ENCODE peak calls at places on chromosomes 5 and 9, in five cellular contexts. One of them, this sample, is unnamed.

GRCh38 chr9:120892748-120893584 is 16.0 kb upstream of the PHF19 start:
- DNase-seq in K562: peak; percentile 31
- DNase-seq in H1: no peak
- DNase-seq in A549: no peak
- DNase-seq in HepG2: no peak
- DNase-seq in this sample: peak; percentile 94

GRCh38 chr5:142894749-142895148 is 124.6 kb downstream of the ARHGAP26 start:
- DNase-seq in HepG2: peak; percentile 25
- DNase-seq in K562: no peak
- DNase-seq in A549: no peak
- DNase-seq in H1: no peak
- DNase-seq in this sample: peak; percentile 80

GRCh38 chr5:83340511-83340918 is 131.0 kb upstream of the VCAN start:
- DNase-seq in HepG2: no peak
- DNase-seq in K562: no peak
- DNase-seq in H1: no peak
- DNase-seq in A549: no peak
- DNase-seq in this sample: no peak

GRCh38 chr5:156896545-156896944 is 46.5 kb downstream of the PPP1R2B start:
- DNase-seq in K562: no peak
- DNase-seq in H1: no peak
- DNase-seq in A549: no peak
- DNase-seq in HepG2: no peak
- DNase-seq in this sample: no peak

GRCh38 chr5:127097288-127097687 is 24.0 kb upstream of the C5orf63 start:
- DNase-seq in HepG2: peak; percentile 86
- DNase-seq in H1: no peak
- DNase-seq in A549: no peak
- DNase-seq in K562: no peak
- DNase-seq in this sample: no peak

GRCh38 chr5:16615737-16616535 is 861 bp downstream of the RETREG1 start:
- DNase-seq in K562: no peak
- DNase-seq in H1: no peak
- DNase-seq in HepG2: no peak
- DNase-seq in A549: no peak
- DNase-seq in this sample: no peak

GRCh38 chr5:105150324-105150723 is 1587.7 kb upstream of the NUDT12 start:
- DNase-seq in H1: no peak
- DNase-seq in K562: no peak
- DNase-seq in HepG2: no peak
- DNase-seq in A549: no peak
- DNase-seq in this sample: no peak

GRCh38 chr9:32398207-32398606 is 13.8 kb downstream of the ACO1 start:
- DNase-seq in K562: no peak
- DNase-seq in A549: no peak
- DNase-seq in HepG2: no peak
- DNase-seq in H1: no peak
- DNase-seq in this sample: peak; percentile 81

GRCh38 chr5:10555134-10555733 is 8.6 kb upstream of the ANKRD33B start:
- DNase-seq in H1: no peak
- DNase-seq in A549: peak; percentile 94
- DNase-seq in K562: no peak
- DNase-seq in HepG2: no peak
- DNase-seq in this sample: peak; percentile 91

GRCh38 chr9:8394341-8394740 is 594.8 kb upstream of the DMAC1 start:
- DNase-seq in K562: no peak
- DNase-seq in A549: no peak
- DNase-seq in H1: no peak
- DNase-seq in HepG2: no peak
- DNase-seq in this sample: no peak

GRCh38 chr5:72178910-72179815 is 71.9 kb downstream of the MAP1B start:
- DNase-seq in A549: peak; percentile 52
- DNase-seq in K562: no peak
- DNase-seq in H1: no peak
- DNase-seq in HepG2: no peak
- DNase-seq in this sample: peak; percentile 91

GRCh38 chr5:67976812-67977455 is 238.6 kb upstream of the PIK3R1 start:
- DNase-seq in K562: no peak
- DNase-seq in A549: no peak
- DNase-seq in HepG2: no peak
- DNase-seq in H1: no peak
- DNase-seq in this sample: no peak

GRCh38 chr5:1507016-1507375 is 16.8 kb downstream of the LPCAT1 start:
- DNase-seq in HepG2: no peak
- DNase-seq in A549: no peak
- DNase-seq in K562: no peak
- DNase-seq in H1: no peak
- DNase-seq in this sample: no peak

GRCh38 chr5:158676642-158677489 is 422.9 kb downstream of the EBF1 start:
- DNase-seq in A549: no peak
- DNase-seq in HepG2: no peak
- DNase-seq in K562: peak; percentile 10
- DNase-seq in H1: peak; percentile 36
- DNase-seq in this sample: no peak

GRCh38 chr5:59380350-59380951 is 513.1 kb downstream of the PDE4D start:
- DNase-seq in H1: no peak
- DNase-seq in A549: peak; percentile 92
- DNase-seq in HepG2: peak; percentile 50
- DNase-seq in K562: peak; percentile 7
- DNase-seq in this sample: peak; percentile 71

GRCh38 chr5:156121234-156121633 is 205.7 kb upstream of the SGCD start:
- DNase-seq in HepG2: no peak
- DNase-seq in H1: no peak
- DNase-seq in A549: no peak
- DNase-seq in K562: no peak
- DNase-seq in this sample: peak; percentile 93

GRCh38 chr5:71939452-71939932 is 167.8 kb upstream of the MAP1B start:
- DNase-seq in K562: no peak
- DNase-seq in H1: no peak
- DNase-seq in A549: peak; percentile 46
- DNase-seq in HepG2: no peak
- DNase-seq in this sample: no peak

GRCh38 chr5:31620071-31620470 is 18.9 kb upstream of the PDZD2 start:
- DNase-seq in K562: no peak
- DNase-seq in HepG2: no peak
- DNase-seq in H1: no peak
- DNase-seq in A549: no peak
- DNase-seq in this sample: no peak

GRCh38 chr9:69149321-69149807 is 24.7 kb upstream of the TJP2 start:
- DNase-seq in H1: no peak
- DNase-seq in HepG2: no peak
- DNase-seq in K562: no peak
- DNase-seq in A549: no peak
- DNase-seq in this sample: peak; percentile 87

GRCh38 chr9:116313638-116314037 is 160.0 kb downstream of the PAPPA start:
- DNase-seq in K562: no peak
- DNase-seq in A549: no peak
- DNase-seq in H1: no peak
- DNase-seq in HepG2: no peak
- DNase-seq in this sample: no peak

GRCh38 chr5:39520232-39520572 is 95.4 kb upstream of the DAB2 start:
- DNase-seq in HepG2: no peak
- DNase-seq in H1: no peak
- DNase-seq in K562: no peak
- DNase-seq in A549: peak; percentile 29
- DNase-seq in this sample: peak; percentile 95

GRCh38 chr9:94921072-94921471 is 194.6 kb downstream of the AOPEP start:
- DNase-seq in K562: no peak
- DNase-seq in H1: no peak
- DNase-seq in A549: peak; percentile 74
- DNase-seq in HepG2: no peak
- DNase-seq in this sample: peak; percentile 73

GRCh38 chr5:178377583-178378270 is 145.1 kb upstream of the PHYKPL start:
- DNase-seq in H1: no peak
- DNase-seq in A549: no peak
- DNase-seq in K562: no peak
- DNase-seq in HepG2: no peak
- DNase-seq in this sample: no peak

GRCh38 chr9:22446589-22446949 is at the start of gene DMRTA1:
- DNase-seq in HepG2: no peak
- DNase-seq in H1: peak; percentile 33
- DNase-seq in A549: peak; percentile 74
- DNase-seq in K562: no peak
- DNase-seq in this sample: peak; percentile 25

GRCh38 chr5:98791110-98791509 is 17.6 kb downstream of the RGMB start:
- DNase-seq in K562: no peak
- DNase-seq in HepG2: no peak
- DNase-seq in H1: no peak
- DNase-seq in A549: no peak
- DNase-seq in this sample: no peak

DNA sequence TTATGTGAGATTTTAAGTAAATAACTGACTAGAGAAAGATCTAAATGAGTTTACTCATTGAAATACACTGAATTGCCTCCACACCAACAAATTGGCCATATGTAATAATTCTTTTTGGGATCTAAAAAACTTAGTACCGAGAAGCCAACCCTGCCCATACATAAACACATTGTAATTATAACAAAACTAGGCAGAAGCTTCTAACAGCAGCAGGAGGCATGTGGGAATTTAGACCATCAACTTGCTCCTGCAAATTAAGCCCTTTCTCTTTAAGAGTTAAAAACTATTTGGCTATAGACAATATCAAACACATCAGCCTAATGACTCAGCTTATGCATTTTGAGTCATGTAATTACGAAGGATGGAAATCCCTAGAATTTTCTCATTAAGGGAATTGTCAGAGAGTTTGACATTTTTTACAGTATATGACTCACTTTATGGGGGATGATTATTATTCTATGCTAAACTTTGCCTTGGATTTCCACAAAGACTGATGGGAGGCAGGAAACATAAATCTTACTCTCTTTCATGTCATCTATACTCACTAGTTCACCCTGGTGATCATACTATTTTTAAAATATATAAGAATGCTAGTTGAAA is 1.0 kb downstream of the IL7R start:
- DNase-seq in H1: no peak
- DNase-seq in A549: no peak
- DNase-seq in K562: no peak
- DNase-seq in HepG2: no peak
- DNase-seq in this sample: peak; percentile 91
- TF ChIP-seq MAFK in H1: no peak
- TF ChIP-seq MAFK in A549: no peak
- TF ChIP-seq MAFK in K562: no peak
- TF ChIP-seq MAFK in HepG2: no peak
- TF ChIP-seq MAFK in this sample: peak; percentile 35

DNA sequence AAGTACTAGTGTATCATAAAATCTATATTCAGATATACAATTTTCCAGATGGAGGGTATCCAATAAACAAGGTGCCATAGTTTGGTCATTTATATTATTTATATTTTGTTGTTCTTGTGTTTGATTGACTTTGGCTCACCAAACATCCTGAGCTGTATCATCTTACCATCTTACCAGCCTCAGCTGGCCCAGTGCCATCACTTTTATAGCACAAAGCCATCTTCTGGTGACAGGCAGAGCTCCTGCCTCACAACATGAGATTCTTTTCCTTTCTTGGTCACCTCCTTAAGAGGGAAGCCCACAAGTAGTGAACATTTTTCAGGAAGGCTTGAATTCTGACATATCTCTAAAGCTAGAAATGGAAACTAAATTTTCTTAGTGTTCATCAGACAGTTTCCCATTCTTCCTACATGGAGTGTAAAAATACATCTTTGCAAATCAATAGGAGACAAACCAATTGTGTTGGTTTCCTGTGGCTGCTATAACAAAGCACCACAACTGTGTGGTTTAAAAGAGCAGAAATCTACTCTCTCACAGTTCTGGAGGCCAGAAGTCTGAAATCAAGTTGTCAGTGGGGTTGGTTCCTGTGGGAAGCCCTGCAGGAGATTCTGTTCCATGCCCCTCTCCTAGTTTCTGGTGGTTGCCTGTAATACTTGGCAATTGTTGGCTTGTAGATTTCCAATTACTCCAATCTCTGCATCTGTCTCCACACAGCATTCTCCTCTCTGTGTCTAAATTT is 341.8 kb downstream of the MAN2A1 start:
- DNase-seq in H1: no peak
- DNase-seq in HepG2: no peak
- DNase-seq in K562: no peak
- DNase-seq in A549: no peak
- DNase-seq in this sample: no peak
- TF ChIP-seq MAFK in H1: no peak
- TF ChIP-seq MAFK in HepG2: no peak
- TF ChIP-seq MAFK in K562: no peak
- TF ChIP-seq MAFK in A549: no peak
- TF ChIP-seq MAFK in this sample: no peak

GRCh38 chr5:150163547-150164059 is 3.0 kb upstream of the CDX1 start:
- DNase-seq in HepG2: no peak
- DNase-seq in K562: peak; percentile 44
- DNase-seq in H1: no peak
- DNase-seq in A549: no peak
- DNase-seq in this sample: no peak
- TF ChIP-seq MAFK in HepG2: no peak
- TF ChIP-seq MAFK in K562: no peak
- TF ChIP-seq MAFK in H1: no peak
- TF ChIP-seq MAFK in A549: no peak
- TF ChIP-seq MAFK in this sample: no peak

DNA sequence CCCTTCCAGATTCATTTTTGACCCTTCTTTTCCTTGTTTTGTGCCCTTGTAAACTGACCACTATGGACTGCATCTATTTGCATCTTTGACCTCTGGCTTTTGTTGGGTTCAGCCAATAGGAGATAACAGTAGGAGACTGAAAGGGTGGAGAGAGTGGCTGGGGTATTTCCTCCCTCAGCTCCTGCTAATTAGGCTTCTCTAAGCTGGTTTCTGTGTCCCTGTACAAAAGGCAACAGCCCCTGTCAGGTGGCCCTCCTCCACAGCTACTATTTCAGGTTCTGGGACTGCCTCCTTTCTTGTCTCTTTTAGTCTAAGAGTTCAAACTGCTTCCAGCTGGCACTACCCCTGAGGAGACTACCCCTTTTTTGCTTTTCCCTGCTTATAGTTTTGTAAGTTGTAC is 261.9 kb upstream of the TRPM3 start:
- DNase-seq in H1: no peak
- DNase-seq in HepG2: no peak
- DNase-seq in K562: no peak
- DNase-seq in A549: no peak
- DNase-seq in this sample: no peak
- TF ChIP-seq MAFK in H1: no peak
- TF ChIP-seq MAFK in HepG2: no peak
- TF ChIP-seq MAFK in K562: no peak
- TF ChIP-seq MAFK in A549: no peak
- TF ChIP-seq MAFK in this sample: no peak